ENCODE peak calls at places on chromosomes 4 and X, in ten cellular contexts. J is lower leg skin, Q is HCT116, P is heart left ventricle, K is body of pancreas, B is sigmoid colon, L is suprapubic skin, Y is A549, O is H1, M is GM12878. I is an unnamed sample.
A peak's percentile ranks its signal among the peaks of the same experiment; 100 is the strongest.

GRCh38 chr4:161704040-161704439 is 459.8 kb downstream of the FSTL5 start:
- DNase-seq in J (no peak), Q (no peak), P (no peak), K (no peak), B (no peak), L (no peak), Y (no peak), O (no peak), M (no peak), I (no peak)

GRCh38 chr4:8912506-8912905 is 40.9 kb upstream of the HMX1 start:
- DNase-seq in J (peak; percentile 45), Q (no peak), P (no peak), K (no peak), B (no peak), L (peak; percentile 30), Y (no peak), O (no peak), M (no peak), I (no peak)

GRCh38 chrX:8906299-8906698 is 105.1 kb upstream of the FAM9A start:
- DNase-seq in J (no peak), Q (no peak), P (no peak), K (no peak), B (no peak), L (no peak), Y (no peak), O (no peak), M (no peak), I (no peak)

GRCh38 chrX:77785400-77785745 is 643 bp downstream of the ATRX start:
- DNase-seq in J (no peak), Q (no peak), P (no peak), K (peak; percentile 18), B (no peak), L (no peak), Y (peak; percentile 28), O (no peak), M (no peak), I (peak; percentile 8)

GRCh38 chrX:38817004-38817703 is 15.9 kb downstream of the MID1IP1 start:
- DNase-seq in J (no peak), Q (no peak), P (peak; percentile 61), K (peak; percentile 53), B (peak; percentile 73), L (no peak), Y (no peak), O (no peak), M (no peak), I (no peak)

GRCh38 chr4:162349395-162349794 is 185.6 kb upstream of the FSTL5 start:
- DNase-seq in J (no peak), Q (no peak), P (no peak), K (no peak), B (no peak), L (no peak), Y (no peak), O (no peak), M (no peak), I (no peak)

GRCh38 chr4:185889566-185889965 is 77.6 kb upstream of the SORBS2 start:
- DNase-seq in J (no peak), Q (no peak), P (no peak), K (no peak), B (no peak), L (no peak), Y (no peak), O (no peak), M (no peak), I (no peak)

GRCh38 chr4:123811763-123812390 is 415.3 kb downstream of the SPRY1 start:
- DNase-seq in J (no peak), Q (no peak), P (no peak), K (no peak), B (no peak), L (no peak), Y (no peak), O (no peak), M (no peak), I (no peak)

GRCh38 chr4:48100248-48100647 is 33.8 kb downstream of the TXK start:
- DNase-seq in J (no peak), Q (no peak), P (no peak), K (no peak), B (no peak), L (no peak), Y (no peak), O (no peak), M (no peak), I (no peak)

GRCh38 chr4:153222162-153222789 is 18.0 kb downstream of the TRIM2 start:
- DNase-seq in J (peak; percentile 89), Q (no peak), P (peak; percentile 76), K (peak; percentile 40), B (peak; percentile 88), L (peak; percentile 78), Y (no peak), O (peak; percentile 65), M (no peak), I (peak; percentile 47)
- TF ChIP-seq POLR2A in J (no peak), Q (no peak), P (no peak), K (no peak), B (peak; percentile 10), L (no peak), Y (no peak), O (no peak), M (no peak), I (no peak)

DNA sequence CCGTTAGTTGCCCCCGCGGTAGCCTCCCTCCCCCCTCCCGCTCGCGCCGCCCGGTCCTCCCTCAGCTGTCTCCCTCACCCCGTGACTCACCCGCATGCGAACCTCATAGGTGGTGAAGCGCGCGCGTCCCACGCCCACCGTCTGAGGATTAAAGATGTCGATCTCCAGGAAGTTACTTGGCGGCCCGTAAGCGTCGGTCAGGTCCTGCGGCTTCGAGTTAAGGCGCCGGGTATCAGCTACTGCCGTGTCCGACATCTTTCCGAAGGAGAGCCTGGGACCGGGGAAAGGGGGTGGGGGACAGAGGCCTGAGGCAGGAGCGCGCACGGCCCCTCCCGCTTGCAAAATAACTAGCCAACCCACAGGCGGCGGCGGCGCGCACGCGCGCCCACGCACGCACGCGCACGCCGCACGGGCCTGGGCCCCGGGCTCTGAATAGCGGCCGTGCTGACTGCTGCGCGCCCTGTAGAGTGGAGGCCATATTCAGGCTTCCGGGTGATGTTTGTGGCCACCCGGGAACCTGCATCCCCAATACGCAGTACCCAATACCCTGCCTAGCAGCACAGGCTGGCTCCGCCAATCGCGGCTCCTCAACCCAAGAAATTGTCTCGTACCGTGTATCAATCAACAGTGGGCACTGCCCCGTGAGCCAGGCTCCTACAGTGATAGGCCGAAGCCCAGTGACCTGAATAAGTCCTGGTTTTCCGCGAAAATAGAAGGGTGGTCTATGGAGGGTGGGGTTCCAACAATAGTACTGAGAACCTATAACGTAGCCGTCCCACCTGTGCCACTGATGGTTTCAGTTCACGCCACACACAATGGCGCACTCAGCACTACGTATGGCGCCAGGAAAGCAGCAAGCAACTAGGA is at the start of gene SNX12:
- DNase-seq in J (peak; percentile 97), Q (peak; percentile 86), P (peak; percentile 91), K (peak; percentile 93), B (peak; percentile 96), L (peak; percentile 93), Y (peak; percentile 93), O (peak; percentile 83), M (peak; percentile 77), I (peak; percentile 76)
- TF ChIP-seq POLR2A in J (no peak), Q (peak; percentile 42), P (no peak), K (peak; percentile 63), B (peak; percentile 9), L (no peak), Y (peak; percentile 53), O (no peak), M (peak; percentile 69), I (peak; percentile 56)

GRCh38 chrX:10126834-10127233 is 29.9 kb upstream of the CLCN4 start:
- DNase-seq in J (no peak), Q (no peak), P (no peak), K (no peak), B (no peak), L (no peak), Y (no peak), O (no peak), M (no peak), I (no peak)

GRCh38 chrX:10129229-10129628 is 27.5 kb upstream of the CLCN4 start:
- DNase-seq in J (no peak), Q (no peak), P (no peak), K (no peak), B (no peak), L (no peak), Y (no peak), O (no peak), M (no peak), I (no peak)

GRCh38 chrX:10130354-10130753 is 26.4 kb upstream of the CLCN4 start:
- DNase-seq in J (no peak), Q (no peak), P (no peak), K (no peak), B (no peak), L (no peak), Y (no peak), O (no peak), M (no peak), I (no peak)

GRCh38 chrX:10126044-10126443 is 30.7 kb upstream of the CLCN4 start:
- DNase-seq in J (no peak), Q (no peak), P (no peak), K (no peak), B (no peak), L (no peak), Y (no peak), O (no peak), M (no peak), I (no peak)

GRCh38 chrX:10128386-10128785 is 28.4 kb upstream of the CLCN4 start:
- DNase-seq in J (no peak), Q (no peak), P (no peak), K (no peak), B (no peak), L (no peak), Y (no peak), O (no peak), M (no peak), I (no peak)
- TF ChIP-seq POLR2A in J (no peak), Q (no peak), P (no peak), K (no peak), B (no peak), L (no peak), Y (no peak), O (no peak), M (no peak), I (no peak)

GRCh38 chr4:177681902-177682301 is 239.7 kb upstream of the AGA start:
- DNase-seq in J (no peak), Q (no peak), P (no peak), K (no peak), B (no peak), L (no peak), Y (no peak), O (no peak), M (no peak), I (no peak)

GRCh38 chr4:177680308-177680707 is 238.1 kb upstream of the AGA start:
- DNase-seq in J (no peak), Q (no peak), P (no peak), K (no peak), B (no peak), L (no peak), Y (no peak), O (no peak), M (no peak), I (no peak)
- TF ChIP-seq POLR2A in J (no peak), Q (no peak), P (no peak), K (no peak), B (no peak), L (no peak), Y (no peak), O (no peak), M (no peak), I (no peak)

GRCh38 chrX:51747671-51748070 is 4.4 kb downstream of the GSPT2 start:
- DNase-seq in J (no peak), Q (no peak), P (no peak), K (no peak), B (no peak), L (no peak), Y (no peak), O (no peak), M (no peak), I (no peak)

GRCh38 chrX:51742586-51742985 is 656 bp upstream of the GSPT2 start:
- DNase-seq in J (no peak), Q (no peak), P (no peak), K (no peak), B (no peak), L (no peak), Y (no peak), O (no peak), M (no peak), I (no peak)

GRCh38 chrX:51743179-51743957 is at the start of gene GSPT2:
- DNase-seq in J (peak; percentile 89), Q (no peak), P (peak; percentile 76), K (peak; percentile 76), B (peak; percentile 86), L (peak; percentile 63), Y (peak; percentile 30), O (peak; percentile 47), M (peak; percentile 34), I (peak; percentile 15)
- TF ChIP-seq POLR2A in J (no peak), Q (no peak), P (no peak), K (peak; percentile 56), B (no peak), L (no peak), Y (peak; percentile 89), O (peak; percentile 56), M (peak; percentile 95), I (peak; percentile 90)